ENCODE peak calls at places on chromosomes 16 and 17, in seven cellular contexts. H is H1, G is A549, C is esophagus muscularis mucosa, V is transverse colon, B is stomach, M is ovary. E is an unnamed sample.

GRCh38 chr16:64136314-64136713 is 985.5 kb downstream of the CDH11 start:
- DNase-seq in C (no peak), V (no peak), G (no peak), B (no peak), M (no peak), H (no peak), E (no peak)

GRCh38 chr16:17527538-17527937 is 56.8 kb upstream of the XYLT1 start:
- DNase-seq in H (no peak), G (no peak), V (no peak), C (no peak), B (no peak), M (no peak), E (no peak)

GRCh38 chr16:88815901-88816589 is 4.3 kb upstream of the APRT start:
- DNase-seq in V (peak; percentile 61), M (no peak), B (peak; percentile 62), G (peak; percentile 46), H (no peak), C (no peak), E (no peak)

GRCh38 chr17:6163632-6164319 is 93.6 kb downstream of the WSCD1 start:
- DNase-seq in V (no peak), H (no peak), B (no peak), C (no peak), M (no peak), G (no peak), E (no peak)

GRCh38 chr16:8864480-8864879 is 4.3 kb downstream of the CARHSP1 start:
- DNase-seq in H (no peak), C (no peak), G (no peak), B (no peak), V (no peak), M (no peak), E (no peak)

GRCh38 chr17:45743626-45744326 is 40.3 kb upstream of the CRHR1 start:
- DNase-seq in M (no peak), C (no peak), V (no peak), B (no peak), G (no peak), H (no peak), E (no peak)

GRCh38 chr17:28741358-28742349 is 2.2 kb upstream of the TRAF4 start:
- DNase-seq in M (no peak), V (peak; percentile 42), C (no peak), H (no peak), G (no peak), B (no peak), E (no peak)

GRCh38 chr17:15742051-15742795 is 10.1 kb downstream of the TBC1D26 start:
- DNase-seq in M (no peak), B (no peak), V (no peak), C (no peak), H (no peak), G (no peak), E (no peak)

GRCh38 chr16:78458588-78458987 is 359.1 kb downstream of the WWOX start:
- DNase-seq in M (no peak), V (no peak), B (no peak), G (no peak), H (no peak), C (no peak), E (no peak)

GRCh38 chr17:80783971-80784370 is 207.7 kb upstream of the CHMP6 start:
- DNase-seq in G (no peak), B (no peak), H (no peak), C (no peak), M (no peak), V (no peak), E (no peak)

DNA sequence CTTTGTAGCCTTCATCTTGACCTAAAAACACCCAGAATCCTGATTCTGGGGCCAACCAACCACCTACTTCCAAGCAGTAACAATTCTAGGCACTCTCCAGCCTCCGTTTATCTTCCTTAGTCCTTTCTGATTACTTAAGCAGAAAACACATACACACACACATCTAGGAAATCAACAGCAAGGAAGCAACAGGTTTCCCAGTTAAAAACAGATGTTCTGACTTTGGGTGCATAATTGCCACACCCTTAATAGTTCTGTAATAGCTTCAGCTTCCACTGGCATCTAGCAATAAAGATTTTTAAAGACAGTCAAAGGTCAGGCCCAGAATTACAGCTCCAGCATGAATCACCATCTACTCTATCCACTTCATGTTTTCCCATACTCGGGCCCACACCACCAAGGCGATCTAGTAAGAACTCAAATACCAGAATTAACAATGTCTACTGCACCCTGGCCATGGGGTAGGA is 2.6 kb downstream of the ARHGAP17 start:
- DNase-seq in B (no peak), V (peak; percentile 59), G (peak; percentile 49), H (no peak), C (no peak), M (no peak), E (no peak)
- TF ChIP-seq EP300 in B (no peak), V (no peak), G (no peak), H (no peak), C (no peak), M (no peak), E (peak; percentile 36)

DNA sequence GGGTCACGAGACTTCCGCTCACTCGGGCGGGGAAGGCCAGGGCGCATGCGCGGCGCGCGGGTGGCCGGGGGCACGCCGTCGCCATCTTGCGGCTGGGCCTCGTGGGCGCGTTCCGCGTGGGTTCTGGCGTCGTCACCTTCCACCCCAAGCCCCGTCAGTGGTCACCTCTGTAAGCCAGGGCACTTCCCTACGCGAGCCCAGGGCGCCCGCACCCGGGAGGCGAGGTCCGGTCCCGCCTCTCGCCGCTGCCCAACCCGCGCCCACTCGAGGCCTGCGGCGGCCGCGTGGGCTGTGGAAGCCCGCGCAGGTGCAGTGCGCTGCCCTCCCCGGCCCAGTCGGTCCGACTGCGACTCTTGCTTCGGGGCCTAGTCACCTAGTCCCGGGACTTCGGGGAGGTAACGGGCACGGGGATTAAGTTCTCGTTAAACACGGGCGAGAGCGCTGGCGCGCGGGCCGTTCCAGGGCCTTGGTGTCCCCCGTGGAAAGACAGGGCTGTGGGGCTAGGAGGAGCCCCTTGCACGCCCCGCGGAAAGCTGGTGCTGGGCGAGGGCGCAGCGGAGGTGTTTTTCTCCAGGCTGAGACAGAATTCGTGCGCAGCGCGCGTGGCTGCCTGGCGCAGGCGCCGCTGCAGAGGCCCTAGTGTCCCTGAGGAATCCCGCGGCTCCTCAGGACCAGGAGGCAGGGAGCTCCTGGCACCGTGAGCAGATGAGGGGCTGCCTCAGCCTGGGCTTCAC is 417 bp upstream of the ARHGDIA start:
- DNase-seq in B (peak; percentile 96), M (peak; percentile 94), H (no peak), C (peak; percentile 98), G (peak; percentile 95), V (peak; percentile 96), E (peak; percentile 90)
- TF ChIP-seq EP300 in B (peak; percentile 30), M (peak; percentile 21), H (no peak), C (no peak), G (no peak), V (no peak), E (peak; percentile 84)

GRCh38 chr17:33945641-33946546 is 309.2 kb upstream of the CCL2 start:
- DNase-seq in G (no peak), C (no peak), M (no peak), B (no peak), H (no peak), V (no peak), E (no peak)
- TF ChIP-seq EP300 in G (no peak), C (no peak), M (no peak), B (no peak), H (no peak), V (no peak), E (no peak)

GRCh38 chr17:65787503-65787902 is 226.1 kb upstream of the AXIN2 start:
- DNase-seq in C (no peak), B (no peak), V (no peak), H (no peak), M (no peak), G (no peak), E (no peak)

GRCh38 chr17:65783845-65784334 is 222.4 kb upstream of the AXIN2 start:
- DNase-seq in G (peak; percentile 89), V (peak; percentile 32), H (no peak), C (no peak), M (peak; percentile 34), B (no peak), E (no peak)

GRCh38 chr17:65790241-65790640 is 228.8 kb upstream of the AXIN2 start:
- DNase-seq in V (no peak), H (no peak), B (no peak), G (no peak), C (no peak), M (no peak), E (no peak)

GRCh38 chr17:65786479-65786878 is 225.0 kb upstream of the AXIN2 start:
- DNase-seq in C (no peak), G (no peak), M (no peak), B (no peak), H (no peak), V (no peak), E (no peak)

DNA sequence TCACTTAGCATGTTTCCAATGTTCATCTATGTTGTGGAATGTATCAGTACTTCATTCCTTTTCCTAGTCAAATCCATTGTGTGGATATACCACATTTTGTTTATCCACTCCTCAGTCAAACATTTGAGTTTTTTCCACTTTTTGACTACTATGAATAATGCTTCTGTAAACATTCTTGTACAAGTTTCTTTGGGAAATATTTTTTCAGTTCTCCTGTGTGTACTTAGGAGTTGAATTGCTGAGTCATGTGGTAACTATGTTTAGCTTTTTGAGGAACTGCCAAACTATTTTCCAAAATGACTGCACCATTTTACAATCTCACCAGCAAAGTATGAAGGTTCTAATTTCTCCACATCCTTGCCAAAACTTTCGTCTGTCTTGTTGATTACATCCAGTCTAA is 223.7 kb upstream of the AXIN2 start:
- DNase-seq in G (peak; percentile 93), M (no peak), H (no peak), V (no peak), B (no peak), C (no peak), E (no peak)
- TF ChIP-seq EP300 in G (peak; percentile 84), M (no peak), H (no peak), V (no peak), B (no peak), C (no peak), E (no peak)

GRCh38 chr17:83075270-83075880 is 4.0 kb upstream of the METRNL start:
- DNase-seq in V (no peak), C (no peak), B (no peak), G (no peak), H (no peak), M (no peak), E (no peak)

GRCh38 chr17:83074696-83075223 is 4.6 kb upstream of the METRNL start:
- DNase-seq in V (no peak), M (no peak), C (no peak), G (no peak), B (no peak), H (no peak), E (no peak)

GRCh38 chr17:83072600-83073358 is 6.6 kb upstream of the METRNL start:
- DNase-seq in G (no peak), C (no peak), M (no peak), B (no peak), V (no peak), H (no peak), E (no peak)

GRCh38 chr17:83071966-83072562 is 7.3 kb upstream of the METRNL start:
- DNase-seq in M (no peak), G (no peak), V (no peak), H (no peak), B (no peak), C (no peak), E (no peak)

GRCh38 chr17:83073389-83074063 is 5.9 kb upstream of the METRNL start:
- DNase-seq in V (peak; percentile 87), B (peak; percentile 77), C (no peak), G (no peak), M (no peak), H (no peak), E (no peak)
- TF ChIP-seq EP300 in V (no peak), B (no peak), C (no peak), G (no peak), M (no peak), H (no peak), E (no peak)

GRCh38 chr17:81999975-82000802 is 22.5 kb downstream of the CENPX start:
- DNase-seq in V (no peak), G (no peak), M (no peak), B (no peak), H (no peak), C (no peak), E (no peak)
- TF ChIP-seq EP300 in V (no peak), G (no peak), M (no peak), B (no peak), H (no peak), C (no peak), E (no peak)

E was measured in tibial nerve.